ENCODE peak calls at places on chromosome 12, in five cellular contexts. M is IMR-90, H is NCI-H446, U is B cell, Z is left colon. D is an unnamed sample.

GRCh38 chr12:109627633-109628032 is 54.0 kb downstream of the MVK start:
- DNase-seq in M (no peak), H (no peak), U (no peak), Z (no peak), D (no peak)

GRCh38 chr12:46492471-46493351 is 120.1 kb upstream of the SLC38A2 start:
- DNase-seq in M (peak), H (no peak), U (no peak), Z (no peak), D (no peak)

GRCh38 chr12:100497105-100497795 is 23.6 kb downstream of the NR1H4 start:
- DNase-seq in M (no peak), H (no peak), U (no peak), Z (no peak), D (no peak)

GRCh38 chr12:27493260-27493935 is 30.6 kb upstream of the PPFIBP1 start:
- DNase-seq in M (peak), H (no peak), U (no peak), Z (no peak), D (no peak)

GRCh38 chr12:117576053-117576452 is 214.6 kb upstream of the NOS1 start:
- DNase-seq in M (no peak), H (no peak), U (no peak), Z (no peak), D (no peak)

GRCh38 chr12:574475-575128 is 88.6 kb downstream of the NINJ2 start:
- DNase-seq in M (no peak), H (no peak), U (no peak), Z (no peak), D (no peak)

GRCh38 chr12:34387711-34388635 is 365.7 kb downstream of the ALG10 start:
- DNase-seq in M (no peak), H (no peak), U (no peak), Z (no peak), D (no peak)

GRCh38 chr12:108939594-108939993 is 59.7 kb downstream of the DAO start:
- DNase-seq in M (peak), H (no peak), U (no peak), Z (no peak), D (no peak)

GRCh38 chr12:807041-807717 is 54.8 kb downstream of the WNK1 start:
- DNase-seq in M (no peak), H (no peak), U (no peak), Z (no peak), D (no peak)

GRCh38 chr12:49885118-49885517 is 18.6 kb downstream of the FAIM2 start:
- DNase-seq in M (no peak), H (no peak), U (no peak), Z (no peak), D (no peak)